ENCODE peak calls at places on chromosome 12, in seven cellular contexts. One of them, this sample, is unnamed. For H3K4me1, the result is how much of the 10 kb centered on the place peaks cover.

GRCh38 chr12:24121911-24122310 is 172.4 kb upstream of the SOX5 start:
- DNase-seq in heart right ventricle: no peak
- DNase-seq in transverse colon: no peak
- DNase-seq in H9: no peak
- DNase-seq in CD8-positive, alpha-beta T cell: no peak
- DNase-seq in lung: no peak
- DNase-seq in adrenal gland: no peak
- DNase-seq in this sample: no peak

GRCh38 chr12:92912052-92912451 is 17.0 kb downstream of the EEA1 start:
- DNase-seq in heart right ventricle: no peak
- DNase-seq in transverse colon: no peak
- DNase-seq in H9: no peak
- DNase-seq in CD8-positive, alpha-beta T cell: no peak
- DNase-seq in lung: no peak
- DNase-seq in adrenal gland: peak
- DNase-seq in this sample: no peak

GRCh38 chr12:121805171-121805687 is 1.4 kb downstream of the SETD1B start:
- DNase-seq in heart right ventricle: no peak
- DNase-seq in transverse colon: no peak
- DNase-seq in H9: no peak
- DNase-seq in CD8-positive, alpha-beta T cell: no peak
- DNase-seq in lung: no peak
- DNase-seq in adrenal gland: no peak
- DNase-seq in this sample: no peak

GRCh38 chr12:64915242-64915641 is 90.8 kb downstream of the TBC1D30 start:
- DNase-seq in heart right ventricle: no peak
- DNase-seq in transverse colon: no peak
- DNase-seq in H9: no peak
- DNase-seq in CD8-positive, alpha-beta T cell: no peak
- DNase-seq in lung: no peak
- DNase-seq in adrenal gland: no peak
- DNase-seq in this sample: no peak

GRCh38 chr12:98578821-98579220 is 14.7 kb upstream of the SLC25A3 start:
- DNase-seq in heart right ventricle: no peak
- DNase-seq in transverse colon: peak
- DNase-seq in H9: no peak
- DNase-seq in CD8-positive, alpha-beta T cell: no peak
- DNase-seq in lung: no peak
- DNase-seq in adrenal gland: no peak
- DNase-seq in this sample: no peak

GRCh38 chr12:132338781-132339180 is 9.4 kb upstream of the GALNT9 start:
- DNase-seq in heart right ventricle: no peak
- DNase-seq in transverse colon: no peak
- DNase-seq in H9: no peak
- DNase-seq in CD8-positive, alpha-beta T cell: no peak
- DNase-seq in lung: no peak
- DNase-seq in adrenal gland: no peak
- DNase-seq in this sample: no peak

GRCh38 chr12:103530352-103530751 is 34.6 kb upstream of the C12orf42 start:
- DNase-seq in heart right ventricle: no peak
- DNase-seq in transverse colon: no peak
- DNase-seq in H9: no peak
- DNase-seq in CD8-positive, alpha-beta T cell: no peak
- DNase-seq in lung: no peak
- DNase-seq in adrenal gland: no peak
- DNase-seq in this sample: no peak

GRCh38 chr12:95653761-95654546 is 102.7 kb upstream of the USP44 start:
- DNase-seq in heart right ventricle: peak
- DNase-seq in transverse colon: no peak
- DNase-seq in H9: no peak
- DNase-seq in CD8-positive, alpha-beta T cell: no peak
- DNase-seq in lung: no peak
- DNase-seq in adrenal gland: peak
- DNase-seq in this sample: no peak

GRCh38 chr12:1807489-1807888 is 12.9 kb upstream of the LRTM2 start:
- DNase-seq in heart right ventricle: no peak
- DNase-seq in transverse colon: no peak
- DNase-seq in H9: no peak
- DNase-seq in CD8-positive, alpha-beta T cell: no peak
- DNase-seq in lung: no peak
- DNase-seq in adrenal gland: no peak
- DNase-seq in this sample: no peak

GRCh38 chr12:1552171-1552570 is 42.2 kb downstream of the FBXL14 start:
- DNase-seq in heart right ventricle: no peak
- DNase-seq in transverse colon: no peak
- DNase-seq in H9: no peak
- DNase-seq in CD8-positive, alpha-beta T cell: no peak
- DNase-seq in lung: no peak
- DNase-seq in adrenal gland: no peak
- DNase-seq in this sample: no peak

GRCh38 chr12:50297996-50298395 is 14.7 kb upstream of the LIMA1 start:
- DNase-seq in heart right ventricle: no peak
- DNase-seq in transverse colon: no peak
- DNase-seq in H9: no peak
- DNase-seq in CD8-positive, alpha-beta T cell: no peak
- DNase-seq in lung: no peak
- DNase-seq in adrenal gland: no peak
- DNase-seq in this sample: no peak

GRCh38 chr12:118015944-118016343 is 559 bp upstream of the RFC5 start:
- DNase-seq in heart right ventricle: no peak
- DNase-seq in transverse colon: no peak
- DNase-seq in H9: no peak
- DNase-seq in CD8-positive, alpha-beta T cell: no peak
- DNase-seq in lung: no peak
- DNase-seq in adrenal gland: no peak
- DNase-seq in this sample: no peak

GRCh38 chr12:75389061-75389460 is 1.8 kb upstream of the GLIPR1L2 start:
- DNase-seq in heart right ventricle: no peak
- DNase-seq in transverse colon: no peak
- DNase-seq in H9: no peak
- DNase-seq in CD8-positive, alpha-beta T cell: no peak
- DNase-seq in lung: no peak
- DNase-seq in adrenal gland: no peak
- DNase-seq in this sample: no peak

GRCh38 chr12:37720846-37721245 is 595.7 kb upstream of the ALG10B start:
- DNase-seq in heart right ventricle: no peak
- DNase-seq in transverse colon: no peak
- DNase-seq in H9: no peak
- DNase-seq in CD8-positive, alpha-beta T cell: no peak
- DNase-seq in lung: no peak
- DNase-seq in adrenal gland: no peak
- DNase-seq in this sample: no peak

GRCh38 chr12:131006036-131006735 is 52.5 kb downstream of the ADGRD1 start:
- DNase-seq in heart right ventricle: no peak
- DNase-seq in transverse colon: no peak
- DNase-seq in H9: no peak
- DNase-seq in CD8-positive, alpha-beta T cell: no peak
- DNase-seq in lung: no peak
- DNase-seq in adrenal gland: no peak
- DNase-seq in this sample: no peak

GRCh38 chr12:124621296-124621660 is 53.9 kb upstream of the NCOR2 start:
- DNase-seq in heart right ventricle: peak
- DNase-seq in transverse colon: peak
- DNase-seq in H9: peak
- DNase-seq in CD8-positive, alpha-beta T cell: no peak
- DNase-seq in lung: peak
- DNase-seq in adrenal gland: peak
- DNase-seq in this sample: peak

GRCh38 chr12:124567035-124567672 is at the start of gene NCOR2:
- DNase-seq in heart right ventricle: no peak
- DNase-seq in transverse colon: no peak
- DNase-seq in H9: no peak
- DNase-seq in CD8-positive, alpha-beta T cell: peak
- DNase-seq in lung: no peak
- DNase-seq in adrenal gland: peak
- DNase-seq in this sample: no peak

GRCh38 chr12:80556566-80556965 is 112.5 kb downstream of the PTPRQ start:
- DNase-seq in heart right ventricle: no peak
- DNase-seq in transverse colon: no peak
- DNase-seq in H9: no peak
- DNase-seq in CD8-positive, alpha-beta T cell: no peak
- DNase-seq in lung: no peak
- DNase-seq in adrenal gland: no peak
- DNase-seq in this sample: no peak

GRCh38 chr12:3728686-3729085 is 24.2 kb downstream of the CRACR2A start:
- DNase-seq in heart right ventricle: no peak
- DNase-seq in transverse colon: no peak
- DNase-seq in H9: no peak
- DNase-seq in CD8-positive, alpha-beta T cell: no peak
- DNase-seq in lung: peak
- DNase-seq in adrenal gland: no peak
- DNase-seq in this sample: no peak

GRCh38 chr12:110780448-110780847 is 37.8 kb upstream of the PPP1CC start:
- DNase-seq in heart right ventricle: no peak
- DNase-seq in transverse colon: no peak
- DNase-seq in H9: no peak
- DNase-seq in CD8-positive, alpha-beta T cell: peak
- DNase-seq in lung: no peak
- DNase-seq in adrenal gland: no peak
- DNase-seq in this sample: no peak

GRCh38 chr12:34286483-34286882 is 264.2 kb downstream of the ALG10 start:
- DNase-seq in heart right ventricle: no peak
- DNase-seq in transverse colon: no peak
- DNase-seq in H9: peak
- DNase-seq in CD8-positive, alpha-beta T cell: peak
- DNase-seq in lung: no peak
- DNase-seq in adrenal gland: no peak
- DNase-seq in this sample: no peak

GRCh38 chr12:96906849-96907664 is at the start of gene NEDD1:
- DNase-seq in heart right ventricle: peak
- DNase-seq in transverse colon: peak
- DNase-seq in H9: peak
- DNase-seq in CD8-positive, alpha-beta T cell: peak
- DNase-seq in lung: peak
- DNase-seq in adrenal gland: peak
- DNase-seq in this sample: peak

GRCh38 chr12:116662612-116663144 is 75.2 kb downstream of the SPRING1 start:
- DNase-seq in heart right ventricle: no peak
- DNase-seq in transverse colon: peak
- DNase-seq in H9: peak
- DNase-seq in CD8-positive, alpha-beta T cell: no peak
- DNase-seq in lung: no peak
- DNase-seq in adrenal gland: no peak
- DNase-seq in this sample: peak

GRCh38 chr12:113322353-113322752 is 12.6 kb downstream of the SLC8B1 start:
- DNase-seq in heart right ventricle: no peak
- DNase-seq in transverse colon: no peak
- DNase-seq in H9: no peak
- DNase-seq in CD8-positive, alpha-beta T cell: no peak
- DNase-seq in lung: no peak
- DNase-seq in adrenal gland: peak
- DNase-seq in this sample: no peak

DNA sequence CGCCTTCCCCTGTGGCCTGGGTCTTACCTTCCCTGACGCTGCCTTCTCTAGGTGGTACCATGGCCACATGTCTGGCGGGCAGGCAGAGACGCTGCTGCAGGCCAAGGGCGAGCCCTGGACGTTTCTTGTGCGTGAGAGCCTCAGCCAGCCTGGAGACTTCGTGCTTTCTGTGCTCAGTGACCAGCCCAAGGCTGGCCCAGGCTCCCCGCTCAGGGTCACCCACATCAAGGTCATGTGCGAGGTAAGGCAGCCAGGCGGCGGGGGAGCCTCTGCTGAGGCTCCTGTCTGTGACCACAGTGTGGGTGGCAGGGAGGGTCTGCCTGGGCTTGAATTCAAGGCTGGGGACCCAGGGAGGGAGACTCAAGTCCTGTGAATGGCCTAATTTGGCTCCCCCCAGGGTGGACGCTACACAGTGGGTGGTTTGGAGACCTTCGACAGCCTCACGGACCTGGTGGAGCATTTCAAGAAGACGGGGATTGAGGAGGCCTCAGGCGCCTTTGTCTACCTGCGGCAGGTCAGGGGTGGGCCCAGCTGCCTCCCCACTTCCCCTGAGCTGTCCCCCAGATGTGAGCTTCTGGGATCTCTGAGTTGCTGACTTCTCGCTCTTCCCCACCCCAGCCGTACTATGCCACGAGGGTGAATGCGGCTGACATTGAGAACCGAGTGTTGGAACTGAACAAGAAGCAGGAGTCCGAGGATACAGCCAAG is 3.8 kb downstream of the PTPN6 start:
- DNase-seq in heart right ventricle: no peak
- DNase-seq in transverse colon: no peak
- DNase-seq in H9: no peak
- DNase-seq in CD8-positive, alpha-beta T cell: peak
- DNase-seq in lung: no peak
- DNase-seq in adrenal gland: peak
- DNase-seq in this sample: no peak
- H3K4me1 ChIP-seq in heart right ventricle: under half
- H3K4me1 ChIP-seq in transverse colon: under half
- H3K4me1 ChIP-seq in H9: under half
- H3K4me1 ChIP-seq in CD8-positive, alpha-beta T cell: half or more
- H3K4me1 ChIP-seq in lung: under half
- H3K4me1 ChIP-seq in adrenal gland: under half
- H3K4me1 ChIP-seq in this sample: under half

GRCh38 chr12:21113266-21113665 is 17.7 kb upstream of the SLCO1B1 start:
- DNase-seq in heart right ventricle: no peak
- DNase-seq in transverse colon: no peak
- DNase-seq in H9: no peak
- DNase-seq in CD8-positive, alpha-beta T cell: no peak
- DNase-seq in lung: no peak
- DNase-seq in adrenal gland: no peak
- DNase-seq in this sample: no peak
- TF ChIP-seq CTCF in heart right ventricle: no peak
- TF ChIP-seq CTCF in transverse colon: no peak
- TF ChIP-seq CTCF in H9: no peak
- TF ChIP-seq CTCF in CD8-positive, alpha-beta T cell: no peak
- TF ChIP-seq CTCF in lung: no peak
- TF ChIP-seq CTCF in adrenal gland: no peak
- TF ChIP-seq CTCF in this sample: no peak

GRCh38 chr12:79344855-79345840 is 345.6 kb downstream of the PAWR start:
- DNase-seq in heart right ventricle: peak
- DNase-seq in transverse colon: peak
- DNase-seq in H9: peak
- DNase-seq in CD8-positive, alpha-beta T cell: no peak
- DNase-seq in lung: no peak
- DNase-seq in adrenal gland: peak
- DNase-seq in this sample: no peak

GRCh38 chr12:79347852-79348251 is 342.9 kb downstream of the PAWR start:
- DNase-seq in heart right ventricle: no peak
- DNase-seq in transverse colon: no peak
- DNase-seq in H9: no peak
- DNase-seq in CD8-positive, alpha-beta T cell: no peak
- DNase-seq in lung: no peak
- DNase-seq in adrenal gland: no peak
- DNase-seq in this sample: no peak
- H3K4me1 ChIP-seq in heart right ventricle: under half
- H3K4me1 ChIP-seq in transverse colon: under half
- H3K4me1 ChIP-seq in H9: under half
- H3K4me1 ChIP-seq in CD8-positive, alpha-beta T cell: under half
- H3K4me1 ChIP-seq in lung: under half
- H3K4me1 ChIP-seq in adrenal gland: under half
- H3K4me1 ChIP-seq in this sample: under half

DNA sequence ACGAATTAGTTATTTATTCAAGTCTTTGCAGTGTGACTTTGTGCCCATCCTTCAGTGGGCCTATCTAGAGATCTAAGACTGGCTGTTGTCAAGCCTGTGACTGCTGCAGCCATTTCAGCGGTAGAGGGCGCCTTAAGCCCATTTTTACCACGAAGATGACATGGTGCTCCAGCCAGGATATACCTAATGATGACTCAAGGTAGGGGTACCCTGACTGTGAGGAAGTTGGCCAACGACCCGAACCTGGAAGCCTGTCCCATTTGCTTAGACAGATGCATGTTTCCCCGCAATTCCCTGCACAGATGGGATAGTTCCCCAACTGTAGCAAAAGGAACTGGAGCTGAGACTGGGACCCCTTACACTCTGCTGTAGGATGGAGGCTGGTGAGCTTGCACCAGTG is 41.3 kb downstream of the RAB3IP start:
- DNase-seq in heart right ventricle: no peak
- DNase-seq in transverse colon: no peak
- DNase-seq in H9: peak
- DNase-seq in CD8-positive, alpha-beta T cell: no peak
- DNase-seq in lung: no peak
- DNase-seq in adrenal gland: peak
- DNase-seq in this sample: no peak
- TF ChIP-seq CTCF in heart right ventricle: peak
- TF ChIP-seq CTCF in transverse colon: no peak
- TF ChIP-seq CTCF in H9: peak
- TF ChIP-seq CTCF in CD8-positive, alpha-beta T cell: no peak
- TF ChIP-seq CTCF in lung: no peak
- TF ChIP-seq CTCF in adrenal gland: no peak
- TF ChIP-seq CTCF in this sample: no peak

This sample was measured in pancreas.